ENCODE peak calls at places on chromosome 4, in four cellular contexts. Q is tibial artery, Z is neural progenitor cell, H is endothelial cell. Y is an unnamed sample.

GRCh38 chr4:138870739-138871633 is 144.6 kb upstream of the NOCT start:
- DNase-seq in Q (peak; percentile 51), H (peak; percentile 73), Z (peak; percentile 81), Y (peak; percentile 56)

GRCh38 chr4:24328300-24328699 is 256.1 kb downstream of the DHX15 start:
- DNase-seq in H (no peak), Q (no peak), Z (no peak), Y (no peak)

GRCh38 chr4:169254546-169254983 is 16.2 kb downstream of the SH3RF1 start:
- DNase-seq in Z (no peak), H (no peak), Q (peak; percentile 51), Y (no peak)

GRCh38 chr4:65580551-65580950 is 89.7 kb downstream of the EPHA5 start:
- DNase-seq in H (no peak), Q (no peak), Z (peak; percentile 22), Y (no peak)

GRCh38 chr4:140153419-140153743 is 603 bp downstream of the MAML3 start:
- DNase-seq in H (no peak), Z (no peak), Q (no peak), Y (no peak)

GRCh38 chr4:73721901-73722300 is 18.5 kb upstream of the CXCL8 start:
- DNase-seq in H (no peak), Z (no peak), Q (no peak), Y (no peak)

GRCh38 chr4:6942238-6942800 is 32.7 kb downstream of the TBC1D14 start:
- DNase-seq in Q (no peak), H (no peak), Z (no peak), Y (no peak)

GRCh38 chr4:6562931-6563901 is 11.8 kb upstream of the MAN2B2 start:
- DNase-seq in Z (peak; percentile 61), Q (no peak), H (no peak), Y (no peak)

GRCh38 chr4:65096630-65097029 is 573.7 kb downstream of the EPHA5 start:
- DNase-seq in Q (no peak), Z (no peak), H (no peak), Y (no peak)

GRCh38 chr4:56261027-56261426 is 126.3 kb downstream of the AASDH start:
- DNase-seq in Q (no peak), H (no peak), Z (no peak), Y (no peak)

GRCh38 chr4:112234952-112235609 is 3.5 kb downstream of the AP1AR start:
- DNase-seq in H (peak; percentile 57), Q (peak; percentile 71), Z (peak; percentile 67), Y (peak; percentile 16)

GRCh38 chr4:70704333-70705145 is 16.2 kb downstream of the UTP3 start:
- DNase-seq in H (peak; percentile 88), Z (peak; percentile 95), Q (peak; percentile 75), Y (peak; percentile 84)

GRCh38 chr4:48490012-48490679 is at the start of gene ZAR1:
- DNase-seq in H (no peak), Q (no peak), Z (peak; percentile 60), Y (peak; percentile 11)

GRCh38 chr4:304987-305680 is at the start of gene ZNF732:
- DNase-seq in H (peak; percentile 81), Q (peak; percentile 26), Z (no peak), Y (peak; percentile 39)

GRCh38 chr4:173217727-173218126 is 49.1 kb downstream of the GALNT7 start:
- DNase-seq in Z (no peak), H (no peak), Q (no peak), Y (no peak)

DNA sequence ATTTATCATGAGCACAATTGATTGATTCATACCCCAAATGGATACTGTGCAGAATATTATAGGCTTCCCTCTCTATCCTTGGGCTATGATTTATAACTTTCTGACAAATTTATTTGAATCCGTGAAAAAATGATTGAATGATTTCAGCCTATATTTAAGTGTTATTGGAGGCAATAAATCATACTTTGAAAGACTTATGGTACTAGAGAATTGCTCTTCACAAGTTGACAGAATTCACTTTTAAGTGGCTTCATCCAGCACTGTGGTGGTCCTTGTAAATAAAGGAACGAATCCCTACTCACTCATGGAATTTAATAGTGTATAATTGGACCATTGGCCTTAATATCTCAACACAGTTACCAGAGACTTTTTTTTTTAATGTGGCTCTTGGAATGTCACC is 174.8 kb upstream of the TLL1 start:
- DNase-seq in H (no peak), Q (no peak), Z (no peak), Y (no peak)
- TF ChIP-seq CTCF in H (no peak), Q (no peak), Z (no peak), Y (no peak)

DNA sequence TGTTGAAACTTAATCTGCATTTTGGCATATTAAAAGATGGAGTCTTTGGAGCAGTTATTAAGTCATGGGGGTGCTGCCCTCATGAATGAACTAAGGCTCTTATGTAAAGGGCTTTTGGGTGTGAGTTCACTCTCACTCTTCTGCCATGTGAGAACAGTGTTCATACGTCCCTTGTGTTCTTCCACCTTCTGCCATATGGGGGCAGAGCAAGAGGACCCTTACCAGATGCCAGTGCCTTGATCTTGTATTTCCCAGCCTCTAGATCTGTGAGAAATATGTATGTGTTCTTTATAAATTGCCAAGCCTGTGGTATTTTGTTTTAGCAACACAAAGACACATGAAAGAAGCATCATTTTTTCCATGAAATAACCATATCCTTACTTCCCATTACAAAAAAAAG is 213.9 kb downstream of the SPOCK3 start:
- DNase-seq in Q (no peak), H (peak; percentile 31), Z (peak; percentile 21), Y (no peak)
- TF ChIP-seq CTCF in Q (no peak), H (no peak), Z (peak; percentile 43), Y (peak; percentile 34)

DNA sequence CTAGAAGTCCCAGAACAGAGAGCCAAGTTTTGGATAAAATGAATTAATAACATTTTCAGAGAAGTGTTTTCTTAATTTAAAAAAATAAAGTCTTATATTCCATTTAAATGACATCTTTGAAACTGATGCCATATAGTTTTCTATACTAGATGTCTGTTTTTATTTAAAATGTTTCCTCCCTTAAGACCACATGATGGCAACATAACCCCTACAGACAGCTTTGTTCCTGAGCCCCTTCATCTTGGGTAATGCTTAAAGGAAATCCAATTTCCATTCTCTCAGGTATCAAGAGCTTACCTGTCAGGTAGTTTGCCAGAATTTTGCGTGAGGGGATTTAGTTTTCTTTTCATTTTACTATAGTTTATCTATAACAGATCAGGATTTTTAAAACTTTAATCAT is 181.4 kb upstream of the UGT8 start:
- DNase-seq in H (no peak), Z (peak; percentile 31), Q (no peak), Y (no peak)
- TF ChIP-seq CTCF in H (no peak), Z (peak; percentile 43), Q (no peak), Y (peak; percentile 55)

GRCh38 chr4:76726631-76727030 is 171.3 kb downstream of the SOWAHB start:
- DNase-seq in Z (no peak), Q (no peak), H (no peak), Y (no peak)

GRCh38 chr4:76725039-76725438 is 172.9 kb downstream of the SOWAHB start:
- DNase-seq in Z (no peak), H (no peak), Q (no peak), Y (no peak)

GRCh38 chr4:76726141-76726540 is 171.8 kb downstream of the SOWAHB start:
- DNase-seq in H (no peak), Z (no peak), Q (no peak), Y (no peak)

GRCh38 chr4:76723916-76724315 is 174.0 kb downstream of the SOWAHB start:
- DNase-seq in Z (peak; percentile 42), Q (no peak), H (no peak), Y (no peak)

GRCh38 chr4:76723373-76723772 is 174.6 kb downstream of the SOWAHB start:
- DNase-seq in H (no peak), Z (no peak), Q (no peak), Y (no peak)
- TF ChIP-seq CTCF in H (no peak), Z (no peak), Q (no peak), Y (no peak)

DNA sequence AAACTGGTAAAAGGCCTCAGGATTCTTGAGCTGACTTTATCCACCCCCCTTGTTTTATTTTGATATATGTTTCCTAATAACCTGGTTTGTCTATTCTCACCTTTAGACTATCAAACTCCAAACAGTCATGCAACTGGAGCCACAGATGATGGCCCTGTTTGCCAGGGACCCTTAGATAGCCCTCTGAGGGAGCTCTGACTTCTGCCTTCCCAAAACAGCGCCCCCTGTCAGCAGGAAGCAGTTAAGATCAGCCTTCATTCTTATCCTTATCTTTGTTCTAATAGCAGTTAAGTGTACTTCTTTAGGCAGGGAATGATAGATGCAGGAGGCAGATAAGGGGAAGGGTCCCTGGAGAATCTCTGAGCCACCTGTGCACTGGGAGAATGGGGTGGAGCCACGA is 27.5 kb upstream of the CXCL13 start:
- DNase-seq in Z (peak; percentile 4), H (no peak), Q (no peak), Y (no peak)
- TF ChIP-seq CTCF in Z (peak; percentile 50), H (no peak), Q (no peak), Y (no peak)

GRCh38 chr4:141220655-141221605 is at the start of gene ZNF330:
- DNase-seq in H (peak; percentile 97), Q (peak; percentile 86), Z (peak; percentile 89), Y (peak; percentile 94)
- TF ChIP-seq CTCF in H (no peak), Q (no peak), Z (peak; percentile 34), Y (peak; percentile 34)

GRCh38 chr4:87941537-87942392 is 33.7 kb upstream of the SPP1 start:
- DNase-seq in Q (no peak), H (no peak), Z (no peak), Y (no peak)

GRCh38 chr4:87937523-87937922 is 38.0 kb upstream of the SPP1 start:
- DNase-seq in Q (no peak), Z (no peak), H (no peak), Y (no peak)

GRCh38 chr4:87939978-87940690 is 35.4 kb upstream of the SPP1 start:
- DNase-seq in Z (no peak), H (no peak), Q (no peak), Y (no peak)

GRCh38 chr4:87934973-87935372 is 40.5 kb upstream of the SPP1 start:
- DNase-seq in Z (no peak), Q (no peak), H (no peak), Y (no peak)

GRCh38 chr4:87938746-87939145 is 36.8 kb upstream of the SPP1 start:
- DNase-seq in H (no peak), Q (no peak), Z (no peak), Y (no peak)
- TF ChIP-seq CTCF in H (no peak), Q (no peak), Z (no peak), Y (no peak)

GRCh38 chr4:105495667-105496066 is 21.8 kb upstream of the PPA2 start:
- DNase-seq in Z (no peak), H (no peak), Q (no peak), Y (no peak)

GRCh38 chr4:105496899-105497298 is 23.0 kb upstream of the PPA2 start:
- DNase-seq in Z (peak; percentile 37), H (no peak), Q (no peak), Y (no peak)
- TF ChIP-seq CTCF in Z (peak; percentile 53), H (no peak), Q (no peak), Y (no peak)

GRCh38 chr4:153645183-153645582 is 38.9 kb upstream of the TLR2 start:
- DNase-seq in Q (no peak), H (no peak), Z (no peak), Y (no peak)
- TF ChIP-seq CTCF in Q (no peak), H (peak; percentile 28), Z (peak; percentile 31), Y (peak; percentile 29)

GRCh38 chr4:8118035-8118434 is 40.6 kb downstream of the ABLIM2 start:
- DNase-seq in H (no peak), Z (no peak), Q (no peak), Y (no peak)
- TF ChIP-seq CTCF in H (no peak), Z (no peak), Q (no peak), Y (no peak)